ENCODE peak calls at places on chromosomes 2 and 18, in six cellular contexts. Y is body of pancreas, D is right lobe of liver, S is neural crest cell, R is WTC11, K is right atrium auricular region. U is an unnamed sample.

GRCh38 chr2:233480490-233481202 is 85.9 kb downstream of the USP40 start:
- DNase-seq in S (no peak), Y (no peak), D (peak), R (no peak), K (no peak), U (peak)

GRCh38 chr2:126976721-126977328 is 78.1 kb downstream of the TEX51 start:
- DNase-seq in S (no peak), R (no peak), D (no peak), K (no peak), Y (no peak), U (no peak)

GRCh38 chr2:160532388-160532787 is 38.8 kb upstream of the RBMS1 start:
- DNase-seq in D (no peak), S (no peak), Y (no peak), R (no peak), K (no peak), U (no peak)

GRCh38 chr2:128395640-128396499 is 77.2 kb upstream of the HS6ST1 start:
- DNase-seq in K (no peak), R (peak), D (no peak), Y (no peak), S (no peak), U (no peak)

GRCh38 chr2:66070717-66071602 is 364.0 kb upstream of the MEIS1 start:
- DNase-seq in K (no peak), Y (no peak), D (no peak), S (no peak), R (no peak), U (no peak)

GRCh38 chr18:68400889-68401288 is 314.0 kb downstream of the TMX3 start:
- DNase-seq in S (no peak), D (no peak), Y (no peak), R (no peak), K (no peak), U (no peak)

GRCh38 chr2:68837164-68837860 is 33.9 kb downstream of the BMP10 start:
- DNase-seq in Y (peak), R (peak), S (peak), K (no peak), D (peak), U (no peak)

GRCh38 chr2:103208916-103209315 is 447.1 kb downstream of the TMEM182 start:
- DNase-seq in Y (no peak), R (no peak), S (no peak), K (no peak), D (no peak), U (no peak)

GRCh38 chr2:44674473-44675299 is 266.8 kb upstream of the SIX3 start:
- DNase-seq in D (no peak), K (no peak), Y (no peak), R (no peak), S (no peak), U (no peak)

GRCh38 chr18:10590412-10590811 is 64.6 kb downstream of the NAPG start:
- DNase-seq in R (no peak), K (no peak), Y (no peak), D (no peak), S (no peak), U (no peak)

GRCh38 chr2:766255-766654 is 89.0 kb upstream of the TMEM18 start:
- DNase-seq in S (no peak), K (no peak), R (no peak), Y (no peak), D (no peak), U (no peak)

GRCh38 chr2:767440-767839 is 90.2 kb upstream of the TMEM18 start:
- DNase-seq in Y (no peak), R (no peak), D (no peak), S (no peak), K (no peak), U (no peak)

GRCh38 chr2:768484-768883 is 91.3 kb upstream of the TMEM18 start:
- DNase-seq in K (no peak), S (no peak), D (no peak), Y (no peak), R (no peak), U (no peak)

GRCh38 chr2:769771-770170 is 92.6 kb upstream of the TMEM18 start:
- DNase-seq in K (no peak), Y (no peak), S (no peak), R (no peak), D (no peak), U (no peak)

GRCh38 chr2:767944-768343 is 90.7 kb upstream of the TMEM18 start:
- DNase-seq in S (no peak), K (no peak), R (no peak), Y (no peak), D (no peak), U (no peak)
- TF ChIP-seq CTCF in S (no peak), K (no peak), R (no peak), Y (no peak), D (no peak), U (no peak)

DNA sequence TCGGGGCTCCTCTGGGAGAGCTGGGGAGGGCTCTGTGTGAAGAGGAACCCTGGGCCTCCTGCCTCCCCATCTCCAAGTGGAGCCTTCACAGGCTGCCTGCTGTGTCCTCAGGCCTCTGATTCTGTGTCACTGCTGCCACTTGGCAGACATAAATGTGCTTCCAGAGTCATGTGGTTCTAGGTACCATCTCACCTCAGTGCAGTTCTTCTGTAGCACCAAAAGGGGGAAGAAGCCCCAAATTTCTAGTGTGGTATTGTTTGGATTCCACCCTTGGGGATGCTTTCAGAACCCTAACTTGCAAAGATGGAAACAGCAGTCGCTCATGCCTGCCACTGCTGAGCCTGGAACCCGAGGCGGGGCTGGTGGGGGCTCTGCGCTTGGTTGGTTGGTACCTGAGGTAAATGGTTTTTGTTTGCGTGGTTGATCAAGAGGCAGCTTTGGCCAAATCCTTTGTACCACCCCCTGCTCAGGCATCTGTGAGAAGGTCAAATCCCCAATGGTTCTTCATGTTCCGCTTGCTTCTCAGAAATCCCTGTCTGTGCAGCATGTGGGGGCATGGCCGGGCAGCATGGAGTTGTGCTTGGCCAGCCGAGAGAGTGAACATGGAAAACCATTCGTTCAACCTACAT is 27.5 kb downstream of the COA5 start:
- DNase-seq in Y (no peak), R (no peak), S (no peak), K (no peak), D (no peak), U (no peak)
- TF ChIP-seq CTCF in Y (no peak), R (no peak), S (no peak), K (no peak), D (no peak), U (no peak)

DNA sequence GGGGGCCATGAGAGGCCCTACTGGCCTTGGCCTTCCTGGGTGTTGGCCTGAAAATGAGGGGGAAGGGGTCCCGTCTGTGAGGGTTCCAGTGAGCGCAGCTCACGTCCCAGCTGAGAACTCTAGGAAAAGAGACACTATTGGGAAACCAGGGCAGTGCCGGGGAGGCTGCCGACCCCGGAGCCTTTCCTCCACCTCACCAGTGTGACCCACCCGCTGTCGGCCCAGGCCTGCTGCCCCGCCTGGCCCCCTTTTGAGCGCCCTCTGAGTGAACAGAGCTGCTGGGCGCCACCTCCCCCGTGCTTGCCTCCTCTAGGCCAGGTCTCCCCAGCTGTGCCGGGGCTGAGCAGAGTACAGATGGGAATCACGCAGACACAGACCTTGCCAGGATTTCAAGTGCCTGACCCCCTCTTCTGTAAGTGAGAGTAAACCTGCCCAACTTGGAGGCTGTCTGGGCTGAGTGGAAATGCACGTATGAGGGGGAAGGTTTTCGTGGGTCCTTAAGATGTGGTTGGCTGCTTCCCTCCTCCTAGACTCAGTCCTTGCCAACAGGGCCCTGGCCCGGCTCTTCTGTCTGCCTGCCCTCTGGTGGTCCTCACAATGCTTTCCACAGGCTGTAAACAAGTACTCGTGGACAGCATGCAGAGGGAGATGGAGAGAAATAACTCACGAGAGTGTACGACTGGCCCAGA is 17.3 kb upstream of the ARHGEF4 start:
- DNase-seq in D (no peak), S (no peak), K (no peak), Y (no peak), R (no peak), U (no peak)
- TF ChIP-seq CTCF in D (no peak), S (no peak), K (no peak), Y (no peak), R (no peak), U (no peak)

DNA sequence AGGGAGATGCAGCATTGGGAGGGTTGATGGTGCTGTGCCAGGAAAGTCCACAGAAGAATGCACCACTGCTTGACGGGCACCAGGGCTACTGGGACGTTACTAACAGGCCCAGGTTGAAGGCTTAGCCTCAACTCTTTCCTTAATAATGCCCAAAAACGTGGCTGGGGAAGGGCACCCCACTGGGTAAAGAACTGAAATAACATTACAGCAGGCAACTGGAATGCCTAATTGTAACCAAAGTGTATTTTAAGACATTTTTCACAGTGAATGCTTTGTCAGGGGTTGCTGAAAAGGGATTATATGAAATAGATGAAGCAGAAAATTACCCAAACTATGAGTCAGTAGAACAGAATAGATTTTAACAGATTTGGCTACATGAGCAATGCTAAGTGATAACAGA is 191.3 kb downstream of the CMPK2 start:
- DNase-seq in K (no peak), D (no peak), Y (no peak), S (no peak), R (no peak), U (no peak)
- TF ChIP-seq CTCF in K (no peak), D (no peak), Y (no peak), S (no peak), R (no peak), U (no peak)

DNA sequence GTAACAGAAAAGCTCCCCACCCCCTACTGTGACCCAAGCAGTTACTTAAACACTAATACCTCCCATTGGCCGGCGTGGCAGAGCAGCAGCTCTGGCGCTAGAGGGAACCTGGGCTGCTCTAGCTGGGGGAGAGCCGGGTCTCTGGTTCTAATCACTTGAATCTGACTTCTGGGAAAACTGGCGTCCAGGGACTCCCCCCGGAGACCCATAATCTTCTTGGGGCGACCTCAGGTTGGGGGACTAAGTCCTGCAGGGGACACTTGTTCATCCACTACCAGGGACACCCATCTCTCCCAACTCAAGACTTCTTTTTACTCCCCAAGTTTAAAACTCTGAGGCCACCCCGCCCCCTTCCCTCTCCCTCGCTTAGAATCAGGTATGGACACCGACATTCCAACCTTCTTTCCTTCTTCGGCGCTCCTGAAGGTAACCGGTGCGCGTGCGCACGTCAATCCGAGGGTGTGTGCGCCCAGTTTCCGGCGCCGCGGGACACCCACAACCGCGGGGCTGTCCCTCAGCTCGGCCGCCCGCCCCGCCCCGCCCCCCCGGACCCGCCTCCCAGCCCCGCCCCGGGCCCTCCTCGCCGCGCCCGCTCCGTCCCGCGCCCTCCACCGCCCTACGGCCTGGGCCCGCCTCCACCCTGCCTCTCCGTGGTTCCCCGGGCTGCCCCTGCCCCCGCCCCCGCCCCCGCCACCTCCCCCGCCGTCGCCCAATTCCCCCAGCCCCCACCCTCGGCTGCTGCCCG is at the start of gene ERICH2:
- DNase-seq in S (peak), D (peak), K (peak), Y (peak), R (peak), U (no peak)
- TF ChIP-seq CTCF in S (peak), D (peak), K (peak), Y (no peak), R (no peak), U (peak)

DNA sequence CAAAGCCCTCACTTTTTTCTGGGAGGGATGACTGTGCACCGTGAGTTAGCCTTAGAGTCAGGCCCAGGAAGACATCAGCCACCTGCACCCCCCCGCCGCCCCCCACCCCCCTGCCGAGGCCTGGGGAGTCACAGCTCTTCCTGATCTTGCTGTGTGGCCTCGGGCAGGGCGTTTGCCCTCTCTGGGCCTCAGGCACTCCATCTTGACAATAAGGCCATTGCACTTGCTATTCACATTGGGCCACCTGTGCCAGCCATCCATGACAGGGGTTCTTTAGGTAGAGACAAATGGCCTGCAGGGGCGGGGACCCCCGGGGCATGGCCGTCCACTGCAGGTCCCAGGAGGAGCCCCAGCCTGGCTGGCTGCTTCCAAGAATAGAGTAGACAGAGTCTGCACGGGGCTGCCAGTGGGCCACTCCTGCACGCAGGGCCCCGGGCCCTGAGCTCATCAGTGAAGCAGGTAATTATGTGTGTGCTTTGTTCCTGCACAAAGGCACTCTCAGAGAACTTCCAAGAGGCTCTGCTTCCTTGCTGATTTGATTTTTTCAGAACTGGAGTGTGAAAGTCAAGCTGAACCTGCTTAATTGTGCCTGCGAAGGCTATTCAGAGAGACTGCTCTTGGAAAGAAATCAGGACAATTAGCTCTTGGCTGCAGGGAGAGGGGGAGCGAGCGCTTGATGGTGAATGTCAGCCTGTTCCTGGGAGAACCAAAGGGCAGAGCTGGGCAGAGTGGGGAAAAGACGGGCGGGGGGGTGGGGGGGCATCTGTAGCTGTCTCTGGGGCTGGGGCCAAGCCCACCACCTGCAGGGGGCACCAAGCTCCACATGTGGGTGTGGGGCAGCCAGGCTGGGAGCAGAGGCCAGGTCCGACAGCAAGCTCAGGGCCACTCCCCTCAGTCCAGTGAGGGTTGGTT is 40.3 kb downstream of the RRM2 start:
- DNase-seq in K (no peak), Y (no peak), S (peak), R (peak), D (peak), U (no peak)
- TF ChIP-seq CTCF in K (peak), Y (no peak), S (peak), R (no peak), D (peak), U (peak)